ENCODE peak calls at places on chromosome 1, in nine cellular contexts. One of them, this sample, is unnamed.

GRCh38 chr1:100912019-100912418 is 16.1 kb downstream of the SLC30A7 start:
- DNase-seq in central memory CD4-positive, alpha-beta T cell: no peak
- DNase-seq in fibroblast of mammary gland: no peak
- DNase-seq in stimulated activated CD8-positive, alpha-beta memory T cell treated with anti-CD3 and anti-CD28 coated beads, Interleukin-12 subunit alpha, Interleukin-12 subunit beta, amount 100 ng/mL, for 1 hour: no peak
- DNase-seq in LoVo: no peak
- DNase-seq in T follicular helper cell: no peak
- DNase-seq in H54: no peak
- DNase-seq in NCI-H2227 treated with DMSO at 0.1 percent for 48 hours: no peak
- DNase-seq in HCEC 1CT: no peak
- DNase-seq in this sample: no peak

GRCh38 chr1:7529917-7530316 is 241.2 kb upstream of the VAMP3 start:
- DNase-seq in central memory CD4-positive, alpha-beta T cell: no peak
- DNase-seq in fibroblast of mammary gland: no peak
- DNase-seq in stimulated activated CD8-positive, alpha-beta memory T cell treated with anti-CD3 and anti-CD28 coated beads, Interleukin-12 subunit alpha, Interleukin-12 subunit beta, amount 100 ng/mL, for 1 hour: no peak
- DNase-seq in LoVo: no peak
- DNase-seq in T follicular helper cell: no peak
- DNase-seq in H54: no peak
- DNase-seq in NCI-H2227 treated with DMSO at 0.1 percent for 48 hours: no peak
- DNase-seq in HCEC 1CT: no peak
- DNase-seq in this sample: no peak

GRCh38 chr1:79859212-79859948 is 852.9 kb upstream of the ADGRL4 start:
- DNase-seq in central memory CD4-positive, alpha-beta T cell: no peak
- DNase-seq in fibroblast of mammary gland: peak
- DNase-seq in stimulated activated CD8-positive, alpha-beta memory T cell treated with anti-CD3 and anti-CD28 coated beads, Interleukin-12 subunit alpha, Interleukin-12 subunit beta, amount 100 ng/mL, for 1 hour: no peak
- DNase-seq in LoVo: peak
- DNase-seq in T follicular helper cell: no peak
- DNase-seq in H54: peak
- DNase-seq in NCI-H2227 treated with DMSO at 0.1 percent for 48 hours: no peak
- DNase-seq in HCEC 1CT: peak
- DNase-seq in this sample: no peak

GRCh38 chr1:5992814-5993552 is 758 bp upstream of the NPHP4 start:
- DNase-seq in central memory CD4-positive, alpha-beta T cell: peak
- DNase-seq in fibroblast of mammary gland: no peak
- DNase-seq in stimulated activated CD8-positive, alpha-beta memory T cell treated with anti-CD3 and anti-CD28 coated beads, Interleukin-12 subunit alpha, Interleukin-12 subunit beta, amount 100 ng/mL, for 1 hour: no peak
- DNase-seq in LoVo: no peak
- DNase-seq in T follicular helper cell: no peak
- DNase-seq in H54: peak
- DNase-seq in NCI-H2227 treated with DMSO at 0.1 percent for 48 hours: peak
- DNase-seq in HCEC 1CT: no peak
- DNase-seq in this sample: no peak

GRCh38 chr1:72177711-72178110 is 104.6 kb downstream of the NEGR1 start:
- DNase-seq in central memory CD4-positive, alpha-beta T cell: no peak
- DNase-seq in fibroblast of mammary gland: peak
- DNase-seq in stimulated activated CD8-positive, alpha-beta memory T cell treated with anti-CD3 and anti-CD28 coated beads, Interleukin-12 subunit alpha, Interleukin-12 subunit beta, amount 100 ng/mL, for 1 hour: no peak
- DNase-seq in LoVo: no peak
- DNase-seq in T follicular helper cell: no peak
- DNase-seq in H54: no peak
- DNase-seq in NCI-H2227 treated with DMSO at 0.1 percent for 48 hours: no peak
- DNase-seq in HCEC 1CT: peak
- DNase-seq in this sample: no peak

GRCh38 chr1:85200870-85201339 is at the start of gene SYDE2:
- DNase-seq in central memory CD4-positive, alpha-beta T cell: peak
- DNase-seq in fibroblast of mammary gland: peak
- DNase-seq in stimulated activated CD8-positive, alpha-beta memory T cell treated with anti-CD3 and anti-CD28 coated beads, Interleukin-12 subunit alpha, Interleukin-12 subunit beta, amount 100 ng/mL, for 1 hour: peak
- DNase-seq in LoVo: peak
- DNase-seq in T follicular helper cell: peak
- DNase-seq in H54: peak
- DNase-seq in NCI-H2227 treated with DMSO at 0.1 percent for 48 hours: peak
- DNase-seq in HCEC 1CT: peak
- DNase-seq in this sample: peak

GRCh38 chr1:54287176-54287650 is 87.2 kb downstream of the MRPL37 start:
- DNase-seq in central memory CD4-positive, alpha-beta T cell: peak
- DNase-seq in fibroblast of mammary gland: peak
- DNase-seq in stimulated activated CD8-positive, alpha-beta memory T cell treated with anti-CD3 and anti-CD28 coated beads, Interleukin-12 subunit alpha, Interleukin-12 subunit beta, amount 100 ng/mL, for 1 hour: peak
- DNase-seq in LoVo: peak
- DNase-seq in T follicular helper cell: no peak
- DNase-seq in H54: peak
- DNase-seq in NCI-H2227 treated with DMSO at 0.1 percent for 48 hours: peak
- DNase-seq in HCEC 1CT: no peak
- DNase-seq in this sample: peak

GRCh38 chr1:201125805-201126204 is 1.2 kb downstream of the ASCL5 start:
- DNase-seq in central memory CD4-positive, alpha-beta T cell: no peak
- DNase-seq in fibroblast of mammary gland: no peak
- DNase-seq in stimulated activated CD8-positive, alpha-beta memory T cell treated with anti-CD3 and anti-CD28 coated beads, Interleukin-12 subunit alpha, Interleukin-12 subunit beta, amount 100 ng/mL, for 1 hour: no peak
- DNase-seq in LoVo: no peak
- DNase-seq in T follicular helper cell: no peak
- DNase-seq in H54: no peak
- DNase-seq in NCI-H2227 treated with DMSO at 0.1 percent for 48 hours: no peak
- DNase-seq in HCEC 1CT: no peak
- DNase-seq in this sample: no peak

GRCh38 chr1:204267191-204267601 is 53.4 kb upstream of the GOLT1A start:
- DNase-seq in central memory CD4-positive, alpha-beta T cell: no peak
- DNase-seq in fibroblast of mammary gland: no peak
- DNase-seq in stimulated activated CD8-positive, alpha-beta memory T cell treated with anti-CD3 and anti-CD28 coated beads, Interleukin-12 subunit alpha, Interleukin-12 subunit beta, amount 100 ng/mL, for 1 hour: no peak
- DNase-seq in LoVo: no peak
- DNase-seq in T follicular helper cell: no peak
- DNase-seq in H54: no peak
- DNase-seq in NCI-H2227 treated with DMSO at 0.1 percent for 48 hours: no peak
- DNase-seq in HCEC 1CT: no peak
- DNase-seq in this sample: no peak

GRCh38 chr1:121458291-121459048 is 273.7 kb downstream of the SRGAP2C start:
- DNase-seq in central memory CD4-positive, alpha-beta T cell: peak
- DNase-seq in fibroblast of mammary gland: peak
- DNase-seq in stimulated activated CD8-positive, alpha-beta memory T cell treated with anti-CD3 and anti-CD28 coated beads, Interleukin-12 subunit alpha, Interleukin-12 subunit beta, amount 100 ng/mL, for 1 hour: no peak
- DNase-seq in LoVo: no peak
- DNase-seq in T follicular helper cell: no peak
- DNase-seq in H54: no peak
- DNase-seq in NCI-H2227 treated with DMSO at 0.1 percent for 48 hours: no peak
- DNase-seq in HCEC 1CT: no peak
- DNase-seq in this sample: no peak

GRCh38 chr1:56175211-56175610 is 404.2 kb downstream of the PLPP3 start:
- DNase-seq in central memory CD4-positive, alpha-beta T cell: no peak
- DNase-seq in fibroblast of mammary gland: no peak
- DNase-seq in stimulated activated CD8-positive, alpha-beta memory T cell treated with anti-CD3 and anti-CD28 coated beads, Interleukin-12 subunit alpha, Interleukin-12 subunit beta, amount 100 ng/mL, for 1 hour: no peak
- DNase-seq in LoVo: no peak
- DNase-seq in T follicular helper cell: no peak
- DNase-seq in H54: no peak
- DNase-seq in NCI-H2227 treated with DMSO at 0.1 percent for 48 hours: no peak
- DNase-seq in HCEC 1CT: no peak
- DNase-seq in this sample: no peak

GRCh38 chr1:185534806-185535205 is 199.4 kb upstream of the HMCN1 start:
- DNase-seq in central memory CD4-positive, alpha-beta T cell: no peak
- DNase-seq in fibroblast of mammary gland: no peak
- DNase-seq in stimulated activated CD8-positive, alpha-beta memory T cell treated with anti-CD3 and anti-CD28 coated beads, Interleukin-12 subunit alpha, Interleukin-12 subunit beta, amount 100 ng/mL, for 1 hour: no peak
- DNase-seq in LoVo: no peak
- DNase-seq in T follicular helper cell: no peak
- DNase-seq in H54: no peak
- DNase-seq in NCI-H2227 treated with DMSO at 0.1 percent for 48 hours: no peak
- DNase-seq in HCEC 1CT: no peak
- DNase-seq in this sample: no peak

GRCh38 chr1:202858306-202858705 is 30.6 kb downstream of the RABIF start:
- DNase-seq in central memory CD4-positive, alpha-beta T cell: no peak
- DNase-seq in fibroblast of mammary gland: peak
- DNase-seq in stimulated activated CD8-positive, alpha-beta memory T cell treated with anti-CD3 and anti-CD28 coated beads, Interleukin-12 subunit alpha, Interleukin-12 subunit beta, amount 100 ng/mL, for 1 hour: no peak
- DNase-seq in LoVo: no peak
- DNase-seq in T follicular helper cell: no peak
- DNase-seq in H54: no peak
- DNase-seq in NCI-H2227 treated with DMSO at 0.1 percent for 48 hours: no peak
- DNase-seq in HCEC 1CT: peak
- DNase-seq in this sample: no peak

GRCh38 chr1:111227875-111228747 is 598 bp downstream of the CHI3L2 start:
- DNase-seq in central memory CD4-positive, alpha-beta T cell: no peak
- DNase-seq in fibroblast of mammary gland: peak
- DNase-seq in stimulated activated CD8-positive, alpha-beta memory T cell treated with anti-CD3 and anti-CD28 coated beads, Interleukin-12 subunit alpha, Interleukin-12 subunit beta, amount 100 ng/mL, for 1 hour: no peak
- DNase-seq in LoVo: peak
- DNase-seq in T follicular helper cell: no peak
- DNase-seq in H54: peak
- DNase-seq in NCI-H2227 treated with DMSO at 0.1 percent for 48 hours: no peak
- DNase-seq in HCEC 1CT: peak
- DNase-seq in this sample: no peak

GRCh38 chr1:182193908-182194550 is 132.5 kb upstream of the ZNF648 start:
- DNase-seq in central memory CD4-positive, alpha-beta T cell: no peak
- DNase-seq in fibroblast of mammary gland: peak
- DNase-seq in stimulated activated CD8-positive, alpha-beta memory T cell treated with anti-CD3 and anti-CD28 coated beads, Interleukin-12 subunit alpha, Interleukin-12 subunit beta, amount 100 ng/mL, for 1 hour: no peak
- DNase-seq in LoVo: no peak
- DNase-seq in T follicular helper cell: no peak
- DNase-seq in H54: no peak
- DNase-seq in NCI-H2227 treated with DMSO at 0.1 percent for 48 hours: no peak
- DNase-seq in HCEC 1CT: peak
- DNase-seq in this sample: no peak

GRCh38 chr1:219771039-219771438 is 157.3 kb downstream of the SLC30A10 start:
- DNase-seq in central memory CD4-positive, alpha-beta T cell: no peak
- DNase-seq in fibroblast of mammary gland: peak
- DNase-seq in stimulated activated CD8-positive, alpha-beta memory T cell treated with anti-CD3 and anti-CD28 coated beads, Interleukin-12 subunit alpha, Interleukin-12 subunit beta, amount 100 ng/mL, for 1 hour: no peak
- DNase-seq in LoVo: peak
- DNase-seq in T follicular helper cell: no peak
- DNase-seq in H54: peak
- DNase-seq in NCI-H2227 treated with DMSO at 0.1 percent for 48 hours: no peak
- DNase-seq in HCEC 1CT: peak
- DNase-seq in this sample: no peak

GRCh38 chr1:236315518-236315917 is 33.8 kb upstream of the ERO1B start:
- DNase-seq in central memory CD4-positive, alpha-beta T cell: no peak
- DNase-seq in fibroblast of mammary gland: no peak
- DNase-seq in stimulated activated CD8-positive, alpha-beta memory T cell treated with anti-CD3 and anti-CD28 coated beads, Interleukin-12 subunit alpha, Interleukin-12 subunit beta, amount 100 ng/mL, for 1 hour: no peak
- DNase-seq in LoVo: no peak
- DNase-seq in T follicular helper cell: no peak
- DNase-seq in H54: no peak
- DNase-seq in NCI-H2227 treated with DMSO at 0.1 percent for 48 hours: no peak
- DNase-seq in HCEC 1CT: no peak
- DNase-seq in this sample: no peak

GRCh38 chr1:185311589-185312225 is 5.3 kb downstream of the IVNS1ABP start:
- DNase-seq in central memory CD4-positive, alpha-beta T cell: no peak
- DNase-seq in fibroblast of mammary gland: no peak
- DNase-seq in stimulated activated CD8-positive, alpha-beta memory T cell treated with anti-CD3 and anti-CD28 coated beads, Interleukin-12 subunit alpha, Interleukin-12 subunit beta, amount 100 ng/mL, for 1 hour: no peak
- DNase-seq in LoVo: no peak
- DNase-seq in T follicular helper cell: no peak
- DNase-seq in H54: no peak
- DNase-seq in NCI-H2227 treated with DMSO at 0.1 percent for 48 hours: no peak
- DNase-seq in HCEC 1CT: peak
- DNase-seq in this sample: no peak

GRCh38 chr1:15961492-15961891 is 14.4 kb downstream of the ZBTB17 start:
- DNase-seq in central memory CD4-positive, alpha-beta T cell: no peak
- DNase-seq in fibroblast of mammary gland: no peak
- DNase-seq in stimulated activated CD8-positive, alpha-beta memory T cell treated with anti-CD3 and anti-CD28 coated beads, Interleukin-12 subunit alpha, Interleukin-12 subunit beta, amount 100 ng/mL, for 1 hour: no peak
- DNase-seq in LoVo: no peak
- DNase-seq in T follicular helper cell: no peak
- DNase-seq in H54: no peak
- DNase-seq in NCI-H2227 treated with DMSO at 0.1 percent for 48 hours: no peak
- DNase-seq in HCEC 1CT: no peak
- DNase-seq in this sample: no peak

GRCh38 chr1:228544021-228544850 is 57.1 kb downstream of the RNF187 start:
- DNase-seq in central memory CD4-positive, alpha-beta T cell: no peak
- DNase-seq in fibroblast of mammary gland: no peak
- DNase-seq in stimulated activated CD8-positive, alpha-beta memory T cell treated with anti-CD3 and anti-CD28 coated beads, Interleukin-12 subunit alpha, Interleukin-12 subunit beta, amount 100 ng/mL, for 1 hour: no peak
- DNase-seq in LoVo: peak
- DNase-seq in T follicular helper cell: no peak
- DNase-seq in H54: no peak
- DNase-seq in NCI-H2227 treated with DMSO at 0.1 percent for 48 hours: no peak
- DNase-seq in HCEC 1CT: no peak
- DNase-seq in this sample: no peak

GRCh38 chr1:193567937-193568336 is 381.5 kb upstream of the B3GALT2 start:
- DNase-seq in central memory CD4-positive, alpha-beta T cell: no peak
- DNase-seq in fibroblast of mammary gland: no peak
- DNase-seq in stimulated activated CD8-positive, alpha-beta memory T cell treated with anti-CD3 and anti-CD28 coated beads, Interleukin-12 subunit alpha, Interleukin-12 subunit beta, amount 100 ng/mL, for 1 hour: no peak
- DNase-seq in LoVo: no peak
- DNase-seq in T follicular helper cell: no peak
- DNase-seq in H54: no peak
- DNase-seq in NCI-H2227 treated with DMSO at 0.1 percent for 48 hours: no peak
- DNase-seq in HCEC 1CT: no peak
- DNase-seq in this sample: no peak

GRCh38 chr1:245404527-245404926 is 249.7 kb downstream of the KIF26B start:
- DNase-seq in central memory CD4-positive, alpha-beta T cell: no peak
- DNase-seq in fibroblast of mammary gland: no peak
- DNase-seq in stimulated activated CD8-positive, alpha-beta memory T cell treated with anti-CD3 and anti-CD28 coated beads, Interleukin-12 subunit alpha, Interleukin-12 subunit beta, amount 100 ng/mL, for 1 hour: no peak
- DNase-seq in LoVo: no peak
- DNase-seq in T follicular helper cell: no peak
- DNase-seq in H54: no peak
- DNase-seq in NCI-H2227 treated with DMSO at 0.1 percent for 48 hours: no peak
- DNase-seq in HCEC 1CT: no peak
- DNase-seq in this sample: no peak

GRCh38 chr1:223230161-223230881 is 87.3 kb upstream of the TLR5 start:
- DNase-seq in central memory CD4-positive, alpha-beta T cell: peak
- DNase-seq in fibroblast of mammary gland: peak
- DNase-seq in stimulated activated CD8-positive, alpha-beta memory T cell treated with anti-CD3 and anti-CD28 coated beads, Interleukin-12 subunit alpha, Interleukin-12 subunit beta, amount 100 ng/mL, for 1 hour: no peak
- DNase-seq in LoVo: peak
- DNase-seq in T follicular helper cell: no peak
- DNase-seq in H54: peak
- DNase-seq in NCI-H2227 treated with DMSO at 0.1 percent for 48 hours: no peak
- DNase-seq in HCEC 1CT: peak
- DNase-seq in this sample: no peak

GRCh38 chr1:42691157-42691498 is 8.9 kb downstream of the YBX1 start:
- DNase-seq in central memory CD4-positive, alpha-beta T cell: no peak
- DNase-seq in fibroblast of mammary gland: no peak
- DNase-seq in stimulated activated CD8-positive, alpha-beta memory T cell treated with anti-CD3 and anti-CD28 coated beads, Interleukin-12 subunit alpha, Interleukin-12 subunit beta, amount 100 ng/mL, for 1 hour: no peak
- DNase-seq in LoVo: no peak
- DNase-seq in T follicular helper cell: no peak
- DNase-seq in H54: no peak
- DNase-seq in NCI-H2227 treated with DMSO at 0.1 percent for 48 hours: no peak
- DNase-seq in HCEC 1CT: no peak
- DNase-seq in this sample: no peak

GRCh38 chr1:208766812-208767211 is 522.6 kb upstream of the PLXNA2 start:
- DNase-seq in central memory CD4-positive, alpha-beta T cell: no peak
- DNase-seq in fibroblast of mammary gland: no peak
- DNase-seq in stimulated activated CD8-positive, alpha-beta memory T cell treated with anti-CD3 and anti-CD28 coated beads, Interleukin-12 subunit alpha, Interleukin-12 subunit beta, amount 100 ng/mL, for 1 hour: no peak
- DNase-seq in LoVo: no peak
- DNase-seq in T follicular helper cell: no peak
- DNase-seq in H54: no peak
- DNase-seq in NCI-H2227 treated with DMSO at 0.1 percent for 48 hours: peak
- DNase-seq in HCEC 1CT: no peak
- DNase-seq in this sample: no peak

GRCh38 chr1:44103270-44104131 is 15.1 kb upstream of the KLF17 start:
- DNase-seq in central memory CD4-positive, alpha-beta T cell: no peak
- DNase-seq in fibroblast of mammary gland: peak
- DNase-seq in stimulated activated CD8-positive, alpha-beta memory T cell treated with anti-CD3 and anti-CD28 coated beads, Interleukin-12 subunit alpha, Interleukin-12 subunit beta, amount 100 ng/mL, for 1 hour: no peak
- DNase-seq in LoVo: no peak
- DNase-seq in T follicular helper cell: no peak
- DNase-seq in H54: no peak
- DNase-seq in NCI-H2227 treated with DMSO at 0.1 percent for 48 hours: no peak
- DNase-seq in HCEC 1CT: no peak
- DNase-seq in this sample: no peak

GRCh38 chr1:200749090-200749489 is 10.4 kb downstream of the CAMSAP2 start:
- DNase-seq in central memory CD4-positive, alpha-beta T cell: no peak
- DNase-seq in fibroblast of mammary gland: no peak
- DNase-seq in stimulated activated CD8-positive, alpha-beta memory T cell treated with anti-CD3 and anti-CD28 coated beads, Interleukin-12 subunit alpha, Interleukin-12 subunit beta, amount 100 ng/mL, for 1 hour: no peak
- DNase-seq in LoVo: no peak
- DNase-seq in T follicular helper cell: no peak
- DNase-seq in H54: no peak
- DNase-seq in NCI-H2227 treated with DMSO at 0.1 percent for 48 hours: no peak
- DNase-seq in HCEC 1CT: no peak
- DNase-seq in this sample: no peak

GRCh38 chr1:192159769-192160168 is 1.5 kb downstream of the RGS18 start:
- DNase-seq in central memory CD4-positive, alpha-beta T cell: no peak
- DNase-seq in fibroblast of mammary gland: no peak
- DNase-seq in stimulated activated CD8-positive, alpha-beta memory T cell treated with anti-CD3 and anti-CD28 coated beads, Interleukin-12 subunit alpha, Interleukin-12 subunit beta, amount 100 ng/mL, for 1 hour: no peak
- DNase-seq in LoVo: no peak
- DNase-seq in T follicular helper cell: no peak
- DNase-seq in H54: no peak
- DNase-seq in NCI-H2227 treated with DMSO at 0.1 percent for 48 hours: no peak
- DNase-seq in HCEC 1CT: no peak
- DNase-seq in this sample: no peak

GRCh38 chr1:198167436-198167934 is 10.7 kb downstream of the NEK7 start:
- DNase-seq in central memory CD4-positive, alpha-beta T cell: peak
- DNase-seq in fibroblast of mammary gland: peak
- DNase-seq in stimulated activated CD8-positive, alpha-beta memory T cell treated with anti-CD3 and anti-CD28 coated beads, Interleukin-12 subunit alpha, Interleukin-12 subunit beta, amount 100 ng/mL, for 1 hour: no peak
- DNase-seq in LoVo: no peak
- DNase-seq in T follicular helper cell: no peak
- DNase-seq in H54: no peak
- DNase-seq in NCI-H2227 treated with DMSO at 0.1 percent for 48 hours: no peak
- DNase-seq in HCEC 1CT: peak
- DNase-seq in this sample: no peak

GRCh38 chr1:167650266-167651160 is 20.5 kb downstream of the RCSD1 start:
- DNase-seq in central memory CD4-positive, alpha-beta T cell: no peak
- DNase-seq in fibroblast of mammary gland: no peak
- DNase-seq in stimulated activated CD8-positive, alpha-beta memory T cell treated with anti-CD3 and anti-CD28 coated beads, Interleukin-12 subunit alpha, Interleukin-12 subunit beta, amount 100 ng/mL, for 1 hour: no peak
- DNase-seq in LoVo: no peak
- DNase-seq in T follicular helper cell: no peak
- DNase-seq in H54: no peak
- DNase-seq in NCI-H2227 treated with DMSO at 0.1 percent for 48 hours: no peak
- DNase-seq in HCEC 1CT: no peak
- DNase-seq in this sample: no peak

GRCh38 chr1:234724517-234725176 is 114.7 kb upstream of the IRF2BP2 start:
- DNase-seq in central memory CD4-positive, alpha-beta T cell: no peak
- DNase-seq in fibroblast of mammary gland: no peak
- DNase-seq in stimulated activated CD8-positive, alpha-beta memory T cell treated with anti-CD3 and anti-CD28 coated beads, Interleukin-12 subunit alpha, Interleukin-12 subunit beta, amount 100 ng/mL, for 1 hour: no peak
- DNase-seq in LoVo: peak
- DNase-seq in T follicular helper cell: no peak
- DNase-seq in H54: no peak
- DNase-seq in NCI-H2227 treated with DMSO at 0.1 percent for 48 hours: no peak
- DNase-seq in HCEC 1CT: peak
- DNase-seq in this sample: no peak